ENCODE peak calls at places on chromosomes 7 and 10, in ten cellular contexts. D, F, Q, J, I, H, W, A, V and S are unnamed samples.

GRCh38 chr7:146096994-146097393 is 19.6 kb upstream of the CNTNAP2 start:
- DNase-seq in A (no peak), J (no peak), D (peak), F (no peak), I (no peak), V (no peak), Q (peak), W (no peak), H (no peak), S (no peak)

GRCh38 chr10:91557540-91558231 is 75.2 kb downstream of the PPP1R3C start:
- DNase-seq in I (no peak), V (no peak), H (no peak), W (no peak), D (no peak), Q (no peak), F (no peak), J (no peak), A (no peak), S (no peak)

GRCh38 chr7:81691199-81691821 is 78.5 kb downstream of the HGF start:
- DNase-seq in Q (no peak), J (no peak), V (no peak), F (no peak), H (no peak), W (no peak), A (no peak), I (no peak), D (peak), S (no peak)

GRCh38 chr7:30238721-30239441 is 45.5 kb upstream of the ZNRF2 start:
- DNase-seq in D (peak), J (no peak), H (no peak), A (no peak), W (no peak), Q (peak), V (no peak), I (peak), F (peak), S (peak)

GRCh38 chr7:141585592-141586510 is 34.6 kb downstream of the AGK start:
- DNase-seq in F (peak), Q (no peak), D (peak), H (no peak), W (no peak), V (no peak), A (no peak), J (no peak), I (peak), S (peak)

GRCh38 chr10:110811791-110812581 is 59.7 kb upstream of the PDCD4 start:
- DNase-seq in A (no peak), H (no peak), Q (no peak), V (no peak), D (no peak), J (no peak), F (no peak), I (no peak), W (no peak), S (no peak)

GRCh38 chr10:113381906-113382562 is 170.8 kb upstream of the HABP2 start:
- DNase-seq in A (no peak), V (no peak), J (peak), Q (no peak), I (no peak), D (peak), W (peak), H (no peak), F (peak), S (no peak)

GRCh38 chr10:113708640-113709039 is 28.9 kb downstream of the CASP7 start:
- DNase-seq in J (no peak), A (no peak), Q (no peak), I (no peak), H (no peak), V (no peak), D (no peak), W (no peak), F (no peak), S (no peak)

GRCh38 chr7:159195926-159196325 is 51.3 kb upstream of the VIPR2 start:
- DNase-seq in I (no peak), F (no peak), Q (no peak), A (no peak), V (no peak), J (peak), H (no peak), W (no peak), D (no peak), S (no peak)

GRCh38 chr7:76281006-76281705 is 21.3 kb upstream of the HSPB1 start:
- DNase-seq in W (no peak), D (no peak), J (no peak), V (no peak), F (peak), H (no peak), A (no peak), Q (peak), I (no peak), S (no peak)

GRCh38 chr7:134804351-134804750 is 24.9 kb downstream of the CALD1 start:
- DNase-seq in H (no peak), I (no peak), V (no peak), J (no peak), Q (no peak), F (no peak), A (no peak), W (no peak), D (peak), S (no peak)

GRCh38 chr10:126597206-126597605 is 73.3 kb downstream of the C10orf90 start:
- DNase-seq in F (no peak), D (no peak), I (no peak), Q (no peak), A (no peak), W (no peak), V (no peak), H (no peak), J (no peak), S (no peak)

GRCh38 chr10:116833986-116834760 is 15.1 kb upstream of the ENO4 start:
- DNase-seq in J (no peak), V (peak), H (no peak), I (no peak), Q (no peak), D (no peak), W (no peak), A (no peak), F (no peak), S (no peak)

GRCh38 chr10:117284726-117285494 is 44.0 kb downstream of the SLC18A2 start:
- DNase-seq in A (no peak), J (no peak), Q (no peak), W (no peak), I (no peak), F (no peak), H (no peak), V (no peak), D (no peak), S (no peak)

GRCh38 chr7:139680676-139681462 is 96.9 kb downstream of the HIPK2 start:
- DNase-seq in F (peak), Q (no peak), A (peak), V (no peak), I (no peak), D (peak), J (no peak), W (peak), H (peak), S (no peak)

GRCh38 chr10:34186740-34187139 is 628.4 kb downstream of the PARD3 start:
- DNase-seq in V (no peak), F (no peak), A (no peak), Q (no peak), H (no peak), J (no peak), D (no peak), I (no peak), W (no peak), S (no peak)

GRCh38 chr7:32043688-32044087 is 26.5 kb downstream of the PDE1C start:
- DNase-seq in F (no peak), J (no peak), D (peak), H (no peak), I (no peak), V (no peak), A (no peak), W (no peak), Q (no peak), S (no peak)

GRCh38 chr10:30639946-30640786 is 10.6 kb upstream of the LYZL2 start:
- DNase-seq in H (no peak), I (peak), A (no peak), D (peak), F (peak), V (no peak), J (peak), Q (peak), W (no peak), S (no peak)

GRCh38 chr10:119306514-119306951 is 99.2 kb downstream of the GRK5 start:
- DNase-seq in H (peak), F (peak), J (peak), W (no peak), A (peak), I (no peak), Q (no peak), V (no peak), D (no peak), S (peak)

GRCh38 chr10:123392182-123392930 is 238.2 kb downstream of the BUB3 start:
- DNase-seq in F (no peak), W (no peak), V (no peak), I (no peak), A (no peak), H (no peak), D (no peak), Q (no peak), J (no peak), S (peak)

GRCh38 chr10:47079177-47079580 is 168.0 kb downstream of the PTPN20 start:
- DNase-seq in H (no peak), Q (no peak), F (no peak), W (no peak), V (no peak), J (no peak), A (no peak), I (no peak), D (no peak), S (no peak)

GRCh38 chr10:73827346-73828089 is 16.1 kb upstream of the NDST2 start:
- DNase-seq in Q (no peak), W (no peak), F (no peak), D (no peak), I (no peak), A (no peak), H (no peak), V (no peak), J (no peak), S (no peak)

GRCh38 chr10:132910901-132911711 is 31.3 kb downstream of the CFAP46 start:
- DNase-seq in Q (no peak), W (no peak), D (no peak), J (no peak), V (no peak), A (no peak), F (no peak), H (no peak), I (no peak), S (no peak)

GRCh38 chr10:75136346-75136745 is 24.9 kb downstream of the SAMD8 start:
- DNase-seq in D (no peak), F (no peak), H (no peak), W (no peak), A (no peak), Q (no peak), I (no peak), V (no peak), J (no peak), S (no peak)

GRCh38 chr10:37146443-37146842 is 21.0 kb downstream of the ANKRD30A start:
- DNase-seq in A (no peak), J (no peak), H (no peak), W (no peak), I (no peak), Q (no peak), F (no peak), D (no peak), V (no peak), S (no peak)

GRCh38 chr10:103463456-103463855 is 4.8 kb upstream of the CALHM1 start:
- DNase-seq in D (peak), W (no peak), J (no peak), I (no peak), H (no peak), V (no peak), A (no peak), Q (no peak), F (no peak), S (no peak)

GRCh38 chr10:72638586-72639440 is 12.9 kb upstream of the MICU1 start:
- DNase-seq in Q (no peak), I (no peak), F (no peak), W (no peak), J (no peak), A (no peak), D (no peak), V (no peak), H (no peak), S (no peak)